ENCODE peak calls at places on chromosome 1, in eight cellular contexts. C is A549, W is astrocyte, Q is PC-3, S is fibroblast of lung, I is H1, N is hepatocyte, U is GM23338. H is an unnamed sample.

GRCh38 chr1:217311766-217312165 is 319.1 kb downstream of the GPATCH2 start:
- DNase-seq in I (peak), U (peak), Q (peak), C (peak), N (no peak), W (no peak), S (no peak), H (no peak)

GRCh38 chr1:223114871-223115270 is 28.2 kb downstream of the TLR5 start:
- DNase-seq in U (no peak), N (no peak), C (no peak), S (no peak), Q (no peak), I (no peak), W (no peak), H (no peak)

GRCh38 chr1:35287807-35288640 is 19.5 kb downstream of the ZMYM4 start:
- DNase-seq in C (no peak), U (no peak), I (no peak), W (peak), S (peak), Q (peak), N (no peak), H (no peak)

GRCh38 chr1:225691861-225692516 is 39.1 kb upstream of the ENAH start:
- DNase-seq in I (no peak), N (no peak), Q (no peak), S (peak), C (no peak), U (no peak), W (peak), H (no peak)

GRCh38 chr1:208944981-208945451 is 638.5 kb upstream of the CAMK1G start:
- DNase-seq in N (no peak), C (no peak), S (no peak), W (no peak), Q (no peak), U (no peak), I (no peak), H (no peak)

GRCh38 chr1:117566556-117566955 is 39.3 kb upstream of the TENT5C start:
- DNase-seq in U (no peak), W (no peak), Q (no peak), I (no peak), C (no peak), N (no peak), S (no peak), H (no peak)

GRCh38 chr1:167439301-167439988 is 78.9 kb downstream of the CD247 start:
- DNase-seq in Q (no peak), S (peak), N (peak), C (peak), I (no peak), U (peak), W (peak), H (no peak)

GRCh38 chr1:3139871-3140837 is 71.2 kb downstream of the PRDM16 start:
- DNase-seq in S (no peak), C (no peak), I (no peak), Q (no peak), N (no peak), W (no peak), U (no peak), H (no peak)

GRCh38 chr1:109188200-109188599 is 25.5 kb upstream of the SARS1 start:
- DNase-seq in N (no peak), W (no peak), I (no peak), S (no peak), U (no peak), C (no peak), Q (no peak), H (no peak)

GRCh38 chr1:165896277-165896676 is 68.9 kb downstream of the UCK2 start:
- DNase-seq in S (peak), W (peak), N (no peak), I (no peak), Q (peak), U (no peak), C (no peak), H (no peak)

GRCh38 chr1:19384113-19384512 is 72.0 kb downstream of the SLC66A1 start:
- DNase-seq in I (no peak), N (peak), W (no peak), U (no peak), C (peak), Q (peak), S (peak), H (no peak)

GRCh38 chr1:194544012-194544411 is 1357.6 kb upstream of the B3GALT2 start:
- DNase-seq in C (no peak), I (no peak), W (no peak), Q (no peak), N (no peak), U (no peak), S (no peak), H (no peak)

GRCh38 chr1:160494620-160495019 is 28.4 kb downstream of the SLAMF6 start:
- DNase-seq in N (peak), S (no peak), I (no peak), Q (peak), C (peak), W (no peak), U (peak), H (peak)

GRCh38 chr1:247131236-247131635 is 27.1 kb upstream of the ZNF669 start:
- DNase-seq in S (no peak), I (no peak), U (no peak), C (no peak), W (no peak), N (no peak), Q (no peak), H (no peak)

GRCh38 chr1:206982216-206982615 is 12.0 kb upstream of the FCAMR start:
- DNase-seq in C (peak), Q (peak), U (peak), S (peak), N (peak), I (no peak), W (no peak), H (peak)

GRCh38 chr1:206905295-206906164 is 8.3 kb downstream of the IL24 start:
- DNase-seq in Q (peak), N (no peak), W (peak), S (peak), C (peak), I (no peak), U (no peak), H (peak)

GRCh38 chr1:153649867-153650235 is 8.7 kb upstream of the SNAPIN start:
- DNase-seq in W (no peak), U (no peak), I (no peak), N (no peak), C (no peak), S (no peak), Q (peak), H (no peak)

GRCh38 chr1:27416387-27417111 is 24.1 kb downstream of the GPR3 start:
- DNase-seq in N (peak), Q (peak), W (peak), C (peak), I (no peak), S (peak), U (peak), H (peak)

GRCh38 chr1:237901284-237901870 is 10.7 kb upstream of the ZP4 start:
- DNase-seq in N (peak), C (peak), W (peak), S (peak), Q (peak), I (no peak), U (peak), H (no peak)

GRCh38 chr1:209248649-209249279 is 334.8 kb upstream of the CAMK1G start:
- DNase-seq in Q (peak), I (no peak), S (peak), W (peak), N (peak), U (peak), C (peak), H (peak)

GRCh38 chr1:9321480-9321849 is 28.8 kb downstream of the SPSB1 start:
- DNase-seq in I (no peak), W (peak), U (no peak), N (peak), C (no peak), Q (no peak), S (peak), H (no peak)

GRCh38 chr1:7690076-7690475 is 81.0 kb upstream of the VAMP3 start:
- DNase-seq in W (no peak), N (no peak), S (no peak), I (no peak), Q (no peak), U (no peak), C (no peak), H (no peak)

GRCh38 chr1:86567341-86567740 is 20.5 kb downstream of the CLCA4 start:
- DNase-seq in W (no peak), I (no peak), U (no peak), S (no peak), C (no peak), N (no peak), Q (peak), H (no peak)

GRCh38 chr1:21869620-21870121 is 57.6 kb downstream of the LDLRAD2 start:
- DNase-seq in U (no peak), I (no peak), Q (peak), C (peak), N (peak), S (peak), W (peak), H (peak)

GRCh38 chr1:219189021-219189824 is 15.5 kb downstream of the LYPLAL1 start:
- DNase-seq in C (no peak), I (no peak), N (no peak), S (peak), U (no peak), W (peak), Q (peak), H (no peak)

GRCh38 chr1:185632659-185633428 is 101.3 kb upstream of the HMCN1 start:
- DNase-seq in Q (no peak), C (no peak), U (no peak), W (peak), I (no peak), N (no peak), S (peak), H (no peak)

GRCh38 chr1:6099787-6100765 is 54.4 kb downstream of the KCNAB2 start:
- DNase-seq in W (no peak), U (no peak), N (no peak), Q (peak), I (no peak), C (peak), S (no peak), H (no peak)

GRCh38 chr1:114720492-114720891 is 3.9 kb upstream of the NRAS start:
- DNase-seq in I (no peak), N (peak), U (no peak), Q (no peak), C (no peak), W (no peak), S (no peak), H (no peak)

GRCh38 chr1:172699111-172699510 is 40.2 kb downstream of the FASLG start:
- DNase-seq in I (no peak), W (peak), Q (peak), N (no peak), U (no peak), C (no peak), S (peak), H (no peak)

DNA sequence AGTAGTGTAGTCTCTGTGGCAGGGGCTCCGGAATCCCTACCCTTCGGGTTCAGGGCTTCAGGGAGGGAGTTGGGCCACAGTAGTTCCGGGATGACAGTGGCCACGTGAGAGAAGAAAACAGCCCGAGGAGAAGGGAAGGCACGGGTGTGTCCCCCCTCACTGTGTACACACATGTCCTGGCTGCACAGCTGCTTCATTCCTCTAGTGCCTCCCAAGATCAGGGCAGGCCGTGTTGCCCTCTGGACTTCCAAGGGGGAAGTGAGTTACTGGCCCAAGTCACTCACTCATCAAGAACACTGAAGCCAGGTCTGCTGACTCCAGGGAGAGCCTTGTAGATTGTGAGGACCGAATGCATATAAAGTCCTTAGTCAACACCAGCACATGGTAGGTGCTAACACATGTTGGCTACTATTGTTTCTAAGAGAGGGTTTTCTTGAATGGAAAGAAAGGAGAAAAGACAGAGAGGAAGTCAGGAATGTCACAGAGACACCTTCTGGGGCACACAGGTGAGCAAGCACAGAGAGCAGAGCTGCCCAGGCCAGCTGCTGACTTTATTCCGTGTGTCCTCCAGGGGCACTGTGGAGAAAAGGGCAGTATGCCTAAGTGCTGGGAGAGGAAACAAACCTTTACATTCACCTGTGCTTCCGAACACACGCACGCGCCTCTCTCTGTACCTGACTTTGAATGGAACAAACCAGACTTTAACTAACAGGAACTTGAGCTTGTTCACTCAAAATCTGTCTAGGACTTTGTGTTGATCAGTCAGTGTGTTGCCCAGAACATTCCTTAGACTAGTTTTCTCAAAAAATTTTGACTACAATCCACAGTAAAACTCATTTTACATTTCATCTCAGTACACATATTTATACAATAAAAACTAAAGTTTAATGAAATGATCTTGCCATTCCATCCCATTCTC is 40.0 kb downstream of the LHX4 start:
- DNase-seq in S (no peak), I (no peak), U (peak), Q (peak), N (peak), C (peak), W (no peak), H (no peak)
- TF ChIP-seq CTCF in S (peak), I (peak), U (peak), Q (peak), N (peak), C (peak), W (peak), H (no peak)

DNA sequence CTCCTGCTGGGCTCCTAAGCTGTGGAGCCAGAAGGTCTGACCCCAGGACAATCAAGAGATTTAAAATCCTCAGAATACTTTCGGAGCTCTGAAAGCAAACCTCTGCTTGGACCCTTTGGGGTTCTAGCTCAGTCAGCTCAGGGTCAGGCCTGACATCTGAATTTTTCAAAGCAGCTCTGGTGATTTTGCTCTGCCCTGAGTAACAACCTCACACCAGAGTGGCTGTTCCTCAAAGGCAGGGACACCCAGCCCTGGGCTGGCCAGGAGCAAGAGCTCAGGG is 11.9 kb downstream of the SLC1A7 start:
- DNase-seq in N (no peak), Q (no peak), U (no peak), W (no peak), S (no peak), I (no peak), C (no peak), H (no peak)
- H3K4me3 ChIP-seq in N (no peak), Q (no peak), U (no peak), W (no peak), S (no peak), I (no peak), C (no peak), H (no peak)

DNA sequence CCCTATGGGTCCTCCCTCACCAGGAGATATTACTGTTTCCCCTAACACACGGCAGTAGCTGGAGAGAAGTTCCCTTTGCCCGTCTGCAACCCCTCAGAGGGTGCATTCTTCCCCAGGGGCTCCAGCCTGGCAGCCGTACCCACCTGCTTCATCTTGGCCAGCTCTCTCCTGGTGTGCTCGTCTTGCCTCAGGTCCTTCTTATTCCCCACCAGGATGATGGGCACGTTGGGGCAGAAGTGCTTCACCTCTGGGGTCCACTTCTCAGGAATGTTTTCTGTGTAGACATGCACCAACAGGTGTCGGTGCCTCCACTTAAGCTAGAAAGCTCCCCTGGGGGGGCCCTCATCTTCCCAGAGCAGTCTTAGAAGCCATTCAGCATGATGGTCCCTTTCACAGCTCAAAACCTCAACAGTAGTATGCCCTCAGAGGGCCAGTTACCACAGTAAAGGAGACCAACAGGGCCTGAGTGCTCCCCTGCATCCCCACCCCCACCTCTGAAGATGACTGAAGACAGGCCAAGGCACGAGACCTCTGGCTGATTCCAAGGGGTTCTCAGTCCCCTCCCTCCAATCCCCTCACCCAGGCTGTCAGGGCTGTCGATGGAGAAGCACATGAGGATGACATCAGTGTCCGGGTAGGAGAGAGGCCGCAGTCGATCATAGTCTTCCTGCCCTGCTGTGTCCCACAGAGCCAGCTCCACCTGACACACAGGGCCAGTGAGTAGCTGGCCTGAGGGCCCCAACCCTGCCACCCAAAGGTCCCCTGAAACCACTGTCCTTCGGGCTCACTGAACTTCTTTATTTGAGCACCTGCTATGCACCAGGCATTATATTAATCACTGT is 4.3 kb downstream of the RHOC start:
- DNase-seq in W (no peak), S (no peak), U (no peak), N (no peak), C (no peak), Q (no peak), I (no peak), H (no peak)
- H3K4me2 ChIP-seq in W (peak), S (no peak), U (no peak), N (peak), C (peak), Q (no peak), I (no peak), H (peak)

GRCh38 chr1:154747380-154747779 is 122.7 kb downstream of the KCNN3 start:
- DNase-seq in W (no peak), N (no peak), Q (no peak), S (no peak), I (no peak), U (no peak), C (no peak), H (no peak)

GRCh38 chr1:154746620-154747299 is 123.3 kb downstream of the KCNN3 start:
- DNase-seq in Q (no peak), U (no peak), C (no peak), W (no peak), S (no peak), N (no peak), I (no peak), H (no peak)

GRCh38 chr1:154750681-154751665 is 119.1 kb downstream of the KCNN3 start:
- DNase-seq in S (no peak), C (no peak), U (no peak), N (no peak), W (no peak), I (no peak), Q (no peak), H (no peak)

GRCh38 chr1:154747841-154748766 is 122.0 kb downstream of the KCNN3 start:
- DNase-seq in U (no peak), W (no peak), I (no peak), Q (no peak), C (no peak), N (peak), S (peak), H (no peak)

DNA sequence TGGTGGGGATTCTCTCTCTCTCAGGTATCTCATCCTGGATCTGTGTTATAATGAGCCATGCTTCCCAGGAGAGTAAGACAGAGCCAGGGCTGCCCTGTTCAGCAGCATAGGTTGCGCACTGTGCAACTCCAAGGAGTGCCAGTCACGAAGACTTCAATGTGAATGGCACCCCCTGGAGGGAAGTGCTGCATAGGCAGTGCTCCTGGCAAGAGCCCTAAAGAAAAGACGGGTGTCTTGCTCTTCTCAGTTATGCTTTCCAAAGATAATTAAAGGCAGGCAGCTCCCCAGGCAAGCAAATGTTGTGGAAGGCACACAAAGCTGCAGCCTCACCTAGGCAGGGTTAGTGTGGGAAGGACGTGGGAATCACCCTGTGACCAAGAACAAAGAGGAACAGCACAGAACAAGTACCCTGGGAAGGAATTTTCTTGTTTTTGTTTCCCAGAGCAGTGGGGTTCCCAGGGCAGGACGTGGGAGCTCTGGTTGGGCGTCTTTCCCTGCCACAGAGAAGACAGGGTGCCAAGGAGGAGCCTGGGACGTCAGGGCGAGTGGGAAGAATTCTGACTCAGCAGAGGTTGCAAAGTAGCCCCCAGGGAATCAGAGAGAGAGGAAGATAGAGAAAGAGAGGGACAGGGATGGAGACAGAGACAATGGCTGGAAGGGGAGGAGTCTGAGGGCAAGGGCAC is 120.9 kb downstream of the KCNN3 start:
- DNase-seq in W (peak), I (no peak), Q (peak), S (peak), U (peak), C (peak), N (no peak), H (peak)
- TF ChIP-seq CTCF in W (peak), I (peak), Q (peak), S (peak), U (peak), C (peak), N (no peak), H (peak)

GRCh38 chr1:20726932-20727745 is 5.4 kb downstream of the SH2D5 start:
- DNase-seq in C (no peak), S (no peak), I (no peak), U (no peak), Q (no peak), W (no peak), N (no peak), H (no peak)
- H3K4me3 ChIP-seq in C (no peak), S (no peak), I (no peak), U (peak), Q (no peak), W (no peak), N (no peak), H (no peak)

DNA sequence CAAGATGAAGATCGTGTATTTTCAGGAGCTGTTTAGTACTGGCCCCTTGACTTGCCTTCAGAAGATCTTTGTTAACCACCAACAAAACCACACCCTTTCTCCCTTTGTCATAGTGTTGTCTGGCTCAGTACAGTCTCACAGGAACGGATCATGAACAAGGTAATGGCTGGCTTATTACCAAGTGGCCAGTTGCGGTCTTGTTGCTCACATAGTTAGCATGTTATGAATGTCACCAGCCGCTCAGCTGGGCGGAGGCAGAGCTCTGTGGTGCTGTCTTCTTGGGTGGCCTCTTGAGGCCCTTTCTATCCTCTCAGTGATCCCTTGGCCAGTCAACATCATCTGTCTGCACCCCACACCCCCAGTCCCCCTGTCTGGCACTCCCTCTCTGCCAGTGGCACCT is 21.4 kb downstream of the CNIH3 start:
- DNase-seq in Q (peak), S (peak), W (peak), N (no peak), C (peak), I (no peak), U (peak), H (no peak)
- H3K4me2 ChIP-seq in Q (peak), S (peak), W (peak), N (no peak), C (no peak), I (no peak), U (no peak), H (no peak)

H was measured in HCT116.